ENCODE peak calls at places on chromosomes 7 and 10, in four cellular contexts. One of them, this sample, is unnamed.

GRCh38 chr10:110036640-110037039 is 28.9 kb downstream of the ADD3 start:
- DNase-seq in heart left ventricle: no peak
- DNase-seq in choroid plexus epithelial cell: no peak
- DNase-seq in B cell: no peak
- DNase-seq in this sample: no peak

GRCh38 chr7:21104124-21104500 is 317.4 kb upstream of the SP8 start:
- DNase-seq in heart left ventricle: no peak
- DNase-seq in choroid plexus epithelial cell: no peak
- DNase-seq in B cell: no peak
- DNase-seq in this sample: no peak

GRCh38 chr7:30201921-30202320 is 67.1 kb downstream of the MTURN start:
- DNase-seq in heart left ventricle: no peak
- DNase-seq in choroid plexus epithelial cell: no peak
- DNase-seq in B cell: no peak
- DNase-seq in this sample: no peak

GRCh38 chr10:110207805-110208613 is 604 bp downstream of the MXI1 start:
- DNase-seq in heart left ventricle: no peak
- DNase-seq in choroid plexus epithelial cell: peak
- DNase-seq in B cell: peak
- DNase-seq in this sample: peak

GRCh38 chr7:155896531-155897263 is 84.4 kb upstream of the SHH start:
- DNase-seq in heart left ventricle: no peak
- DNase-seq in choroid plexus epithelial cell: no peak
- DNase-seq in B cell: no peak
- DNase-seq in this sample: no peak

GRCh38 chr10:23096814-23097549 is 1.6 kb downstream of the MSRB2 start:
- DNase-seq in heart left ventricle: no peak
- DNase-seq in choroid plexus epithelial cell: peak
- DNase-seq in B cell: no peak
- DNase-seq in this sample: no peak

GRCh38 chr7:20021834-20022233 is 195.3 kb downstream of the MACC1 start:
- DNase-seq in heart left ventricle: no peak
- DNase-seq in choroid plexus epithelial cell: no peak
- DNase-seq in B cell: no peak
- DNase-seq in this sample: no peak

GRCh38 chr7:22393825-22394458 is 37.0 kb upstream of the RAPGEF5 start:
- DNase-seq in heart left ventricle: no peak
- DNase-seq in choroid plexus epithelial cell: no peak
- DNase-seq in B cell: no peak
- DNase-seq in this sample: no peak

GRCh38 chr7:128737867-128738390 is 1.2 kb upstream of the CALU start:
- DNase-seq in heart left ventricle: no peak
- DNase-seq in choroid plexus epithelial cell: peak
- DNase-seq in B cell: no peak
- DNase-seq in this sample: no peak

GRCh38 chr10:45008524-45009161 is 7.9 kb downstream of the ZNF22 start:
- DNase-seq in heart left ventricle: no peak
- DNase-seq in choroid plexus epithelial cell: peak
- DNase-seq in B cell: peak
- DNase-seq in this sample: no peak

GRCh38 chr10:4025339-4025738 is 240.3 kb upstream of the KLF6 start:
- DNase-seq in heart left ventricle: no peak
- DNase-seq in choroid plexus epithelial cell: no peak
- DNase-seq in B cell: no peak
- DNase-seq in this sample: no peak

GRCh38 chr10:3578159-3578558 is 206.8 kb downstream of the KLF6 start:
- DNase-seq in heart left ventricle: no peak
- DNase-seq in choroid plexus epithelial cell: no peak
- DNase-seq in B cell: no peak
- DNase-seq in this sample: no peak

GRCh38 chr10:72612203-72612826 is 13.6 kb downstream of the MICU1 start:
- DNase-seq in heart left ventricle: no peak
- DNase-seq in choroid plexus epithelial cell: peak
- DNase-seq in B cell: no peak
- DNase-seq in this sample: no peak

GRCh38 chr10:44780461-44780860 is 130.7 kb upstream of the TMEM72 start:
- DNase-seq in heart left ventricle: no peak
- DNase-seq in choroid plexus epithelial cell: no peak
- DNase-seq in B cell: no peak
- DNase-seq in this sample: no peak

GRCh38 chr7:21869785-21870402 is 75.8 kb downstream of the CDCA7L start:
- DNase-seq in heart left ventricle: no peak
- DNase-seq in choroid plexus epithelial cell: peak
- DNase-seq in B cell: no peak
- DNase-seq in this sample: no peak

GRCh38 chr7:105896407-105896842 is 20.0 kb upstream of the ATXN7L1 start:
- DNase-seq in heart left ventricle: no peak
- DNase-seq in choroid plexus epithelial cell: no peak
- DNase-seq in B cell: no peak
- DNase-seq in this sample: no peak

GRCh38 chr10:1643911-1644810 is 93.2 kb downstream of the ADARB2 start:
- DNase-seq in heart left ventricle: no peak
- DNase-seq in choroid plexus epithelial cell: no peak
- DNase-seq in B cell: no peak
- DNase-seq in this sample: no peak

GRCh38 chr10:67506083-67506756 is 189.8 kb downstream of the CTNNA3 start:
- DNase-seq in heart left ventricle: no peak
- DNase-seq in choroid plexus epithelial cell: no peak
- DNase-seq in B cell: no peak
- DNase-seq in this sample: no peak

GRCh38 chr10:130805635-130806030 is 505.9 kb downstream of the TCERG1L start:
- DNase-seq in heart left ventricle: no peak
- DNase-seq in choroid plexus epithelial cell: no peak
- DNase-seq in B cell: no peak
- DNase-seq in this sample: no peak

GRCh38 chr10:68327889-68328786 is 3.7 kb upstream of the HNRNPH3 start:
- DNase-seq in heart left ventricle: no peak
- DNase-seq in choroid plexus epithelial cell: peak
- DNase-seq in B cell: peak
- DNase-seq in this sample: no peak

GRCh38 chr10:99661370-99661749 is 2.1 kb downstream of the ENTPD7 start:
- DNase-seq in heart left ventricle: no peak
- DNase-seq in choroid plexus epithelial cell: peak
- DNase-seq in B cell: no peak
- DNase-seq in this sample: no peak

GRCh38 chr10:114353383-114353782 is 50.9 kb downstream of the AFAP1L2 start:
- DNase-seq in heart left ventricle: no peak
- DNase-seq in choroid plexus epithelial cell: peak
- DNase-seq in B cell: no peak
- DNase-seq in this sample: no peak

GRCh38 chr10:96339956-96340904 is 18.6 kb downstream of the OPALIN start:
- DNase-seq in heart left ventricle: no peak
- DNase-seq in choroid plexus epithelial cell: peak
- DNase-seq in B cell: no peak
- DNase-seq in this sample: peak

GRCh38 chr7:142496545-142496991 is 238.7 kb upstream of the PRSS58 start:
- DNase-seq in heart left ventricle: no peak
- DNase-seq in choroid plexus epithelial cell: peak
- DNase-seq in B cell: no peak
- DNase-seq in this sample: no peak

GRCh38 chr10:117763528-117763927 is 221.0 kb downstream of the EMX2 start:
- DNase-seq in heart left ventricle: no peak
- DNase-seq in choroid plexus epithelial cell: no peak
- DNase-seq in B cell: no peak
- DNase-seq in this sample: no peak

GRCh38 chr7:19249281-19249680 is 104.1 kb upstream of the FERD3L start:
- DNase-seq in heart left ventricle: no peak
- DNase-seq in choroid plexus epithelial cell: peak
- DNase-seq in B cell: no peak
- DNase-seq in this sample: no peak

GRCh38 chr7:69598487-69599148 is 343 bp downstream of the AUTS2 start:
- DNase-seq in heart left ventricle: peak
- DNase-seq in choroid plexus epithelial cell: no peak
- DNase-seq in B cell: peak
- DNase-seq in this sample: peak

GRCh38 chr10:11832042-11832441 is 8.9 kb downstream of the PROSER2 start:
- DNase-seq in heart left ventricle: no peak
- DNase-seq in choroid plexus epithelial cell: no peak
- DNase-seq in B cell: no peak
- DNase-seq in this sample: no peak

GRCh38 chr10:63722537-63722936 is 201.3 kb downstream of the REEP3 start:
- DNase-seq in heart left ventricle: no peak
- DNase-seq in choroid plexus epithelial cell: peak
- DNase-seq in B cell: no peak
- DNase-seq in this sample: no peak

GRCh38 chr7:53466396-53466795 is 431.0 kb downstream of the POM121L12 start:
- DNase-seq in heart left ventricle: no peak
- DNase-seq in choroid plexus epithelial cell: no peak
- DNase-seq in B cell: no peak
- DNase-seq in this sample: no peak

GRCh38 chr10:121926669-121927360 is 1.0 kb downstream of the ATE1 start:
- DNase-seq in heart left ventricle: no peak
- DNase-seq in choroid plexus epithelial cell: peak
- DNase-seq in B cell: peak
- DNase-seq in this sample: no peak

GRCh38 chr7:47026733-47027450 is 555.0 kb downstream of the TNS3 start:
- DNase-seq in heart left ventricle: no peak
- DNase-seq in choroid plexus epithelial cell: no peak
- DNase-seq in B cell: no peak
- DNase-seq in this sample: no peak

GRCh38 chr7:15167912-15168311 is 265.4 kb upstream of the DGKB start:
- DNase-seq in heart left ventricle: no peak
- DNase-seq in choroid plexus epithelial cell: no peak
- DNase-seq in B cell: no peak
- DNase-seq in this sample: no peak

GRCh38 chr7:106866298-106867281 is 1.5 kb downstream of the PIK3CG start:
- DNase-seq in heart left ventricle: no peak
- DNase-seq in choroid plexus epithelial cell: no peak
- DNase-seq in B cell: peak
- DNase-seq in this sample: no peak

GRCh38 chr10:666237-667012 is 23.0 kb downstream of the DIP2C start:
- DNase-seq in heart left ventricle: no peak
- DNase-seq in choroid plexus epithelial cell: no peak
- DNase-seq in B cell: no peak
- DNase-seq in this sample: no peak

GRCh38 chr10:103350522-103351260 is at the start of gene PCGF6:
- DNase-seq in heart left ventricle: peak
- DNase-seq in choroid plexus epithelial cell: peak
- DNase-seq in B cell: peak
- DNase-seq in this sample: peak

GRCh38 chr10:103350175-103350521 is 792 bp downstream of the PCGF6 start:
- DNase-seq in heart left ventricle: no peak
- DNase-seq in choroid plexus epithelial cell: no peak
- DNase-seq in B cell: no peak
- DNase-seq in this sample: no peak

GRCh38 chr10:103355906-103356599 is 5.1 kb upstream of the PCGF6 start:
- DNase-seq in heart left ventricle: no peak
- DNase-seq in choroid plexus epithelial cell: no peak
- DNase-seq in B cell: no peak
- DNase-seq in this sample: no peak

GRCh38 chr10:103353281-103353680 is 2.3 kb upstream of the PCGF6 start:
- DNase-seq in heart left ventricle: no peak
- DNase-seq in choroid plexus epithelial cell: peak
- DNase-seq in B cell: no peak
- DNase-seq in this sample: no peak
- TF ChIP-seq CTCF in heart left ventricle: no peak
- TF ChIP-seq CTCF in choroid plexus epithelial cell: no peak
- TF ChIP-seq CTCF in B cell: no peak
- TF ChIP-seq CTCF in this sample: no peak

GRCh38 chr7:85469446-85469970 is 282.7 kb upstream of the SEMA3D start:
- DNase-seq in heart left ventricle: no peak
- DNase-seq in choroid plexus epithelial cell: peak
- DNase-seq in B cell: no peak
- DNase-seq in this sample: no peak

GRCh38 chr7:85464042-85464651 is 277.3 kb upstream of the SEMA3D start:
- DNase-seq in heart left ventricle: no peak
- DNase-seq in choroid plexus epithelial cell: peak
- DNase-seq in B cell: no peak
- DNase-seq in this sample: no peak
- TF ChIP-seq CTCF in heart left ventricle: no peak
- TF ChIP-seq CTCF in choroid plexus epithelial cell: peak
- TF ChIP-seq CTCF in B cell: peak
- TF ChIP-seq CTCF in this sample: no peak

DNA sequence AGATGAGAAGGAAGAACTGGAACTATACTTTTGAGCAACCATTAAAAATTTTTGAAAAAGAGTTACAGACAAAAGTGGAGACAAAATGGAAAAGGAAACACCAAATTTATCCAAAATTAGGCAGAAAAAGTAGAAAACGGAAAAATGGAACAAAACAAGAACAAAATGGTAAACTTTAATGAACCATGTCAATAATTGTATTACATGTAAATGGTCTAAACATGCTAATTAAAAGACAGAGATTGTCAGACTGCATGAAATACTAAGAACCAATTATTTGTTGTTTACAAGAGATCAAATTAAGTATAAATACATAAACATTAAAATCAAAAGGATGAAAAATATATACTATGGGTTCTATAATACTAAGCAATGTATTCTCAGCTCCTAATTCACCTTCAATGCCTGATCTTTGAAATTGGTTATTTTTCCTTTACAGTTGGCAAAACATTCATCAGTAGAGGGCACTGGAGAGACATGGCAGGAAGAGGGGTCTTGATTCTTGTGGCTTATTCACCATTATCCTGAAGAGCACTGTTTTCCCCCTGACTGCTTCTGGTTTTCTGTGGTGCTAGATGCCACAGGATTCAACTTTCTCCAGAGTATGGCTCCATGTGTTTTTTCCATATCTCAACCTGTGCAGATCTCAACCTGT is 124.9 kb downstream of the ELFN1 start:
- DNase-seq in heart left ventricle: no peak
- DNase-seq in choroid plexus epithelial cell: no peak
- DNase-seq in B cell: no peak
- DNase-seq in this sample: no peak
- TF ChIP-seq CTCF in heart left ventricle: no peak
- TF ChIP-seq CTCF in choroid plexus epithelial cell: peak
- TF ChIP-seq CTCF in B cell: no peak
- TF ChIP-seq CTCF in this sample: no peak

GRCh38 chr10:86109421-86109820 is 257.2 kb downstream of the GRID1 start:
- DNase-seq in heart left ventricle: no peak
- DNase-seq in choroid plexus epithelial cell: no peak
- DNase-seq in B cell: no peak
- DNase-seq in this sample: no peak

GRCh38 chr10:86111902-86112301 is 254.7 kb downstream of the GRID1 start:
- DNase-seq in heart left ventricle: no peak
- DNase-seq in choroid plexus epithelial cell: no peak
- DNase-seq in B cell: no peak
- DNase-seq in this sample: no peak

GRCh38 chr10:86113044-86113443 is 253.6 kb downstream of the GRID1 start:
- DNase-seq in heart left ventricle: no peak
- DNase-seq in choroid plexus epithelial cell: no peak
- DNase-seq in B cell: no peak
- DNase-seq in this sample: no peak

GRCh38 chr10:86108696-86109095 is 257.9 kb downstream of the GRID1 start:
- DNase-seq in heart left ventricle: no peak
- DNase-seq in choroid plexus epithelial cell: no peak
- DNase-seq in B cell: no peak
- DNase-seq in this sample: no peak

GRCh38 chr10:86110156-86110786 is 256.3 kb downstream of the GRID1 start:
- DNase-seq in heart left ventricle: no peak
- DNase-seq in choroid plexus epithelial cell: no peak
- DNase-seq in B cell: no peak
- DNase-seq in this sample: no peak
- TF ChIP-seq CTCF in heart left ventricle: no peak
- TF ChIP-seq CTCF in choroid plexus epithelial cell: no peak
- TF ChIP-seq CTCF in B cell: no peak
- TF ChIP-seq CTCF in this sample: no peak

GRCh38 chr7:77799078-77799964 is 748 bp downstream of the PHTF2 start:
- DNase-seq in heart left ventricle: peak
- DNase-seq in choroid plexus epithelial cell: peak
- DNase-seq in B cell: peak
- DNase-seq in this sample: peak
- TF ChIP-seq CTCF in heart left ventricle: no peak
- TF ChIP-seq CTCF in choroid plexus epithelial cell: no peak
- TF ChIP-seq CTCF in B cell: peak
- TF ChIP-seq CTCF in this sample: peak